ENCODE peak calls at places on chromosomes 3 and 15, in seven cellular contexts. One of them, this sample, is unnamed.
A peak's percentile ranks its signal among the peaks of the same experiment; 100 is the strongest.

GRCh38 chr3:88000853-88001252 is 58.0 kb downstream of the CGGBP1 start:
- DNase-seq in body of pancreas: no peak
- DNase-seq in HCT116: no peak
- DNase-seq in adrenal gland: no peak
- DNase-seq in neural crest cell: peak; percentile 12
- DNase-seq in GM12865: no peak
- DNase-seq in endothelial cell: peak; percentile 22
- DNase-seq in this sample: no peak

GRCh38 chr3:145721273-145721805 is 439.6 kb downstream of the PLOD2 start:
- DNase-seq in body of pancreas: no peak
- DNase-seq in HCT116: no peak
- DNase-seq in adrenal gland: no peak
- DNase-seq in neural crest cell: no peak
- DNase-seq in GM12865: no peak
- DNase-seq in endothelial cell: no peak
- DNase-seq in this sample: no peak

GRCh38 chr3:76065975-76066374 is 280.6 kb upstream of the ZNF717 start:
- DNase-seq in body of pancreas: no peak
- DNase-seq in HCT116: no peak
- DNase-seq in adrenal gland: no peak
- DNase-seq in neural crest cell: no peak
- DNase-seq in GM12865: no peak
- DNase-seq in endothelial cell: no peak
- DNase-seq in this sample: peak; percentile 18

GRCh38 chr3:18264331-18264730 is 160.8 kb downstream of the SATB1 start:
- DNase-seq in body of pancreas: no peak
- DNase-seq in HCT116: no peak
- DNase-seq in adrenal gland: no peak
- DNase-seq in neural crest cell: no peak
- DNase-seq in GM12865: no peak
- DNase-seq in endothelial cell: no peak
- DNase-seq in this sample: no peak

GRCh38 chr15:75065467-75065850 is 42.1 kb downstream of the PPCDC start:
- DNase-seq in body of pancreas: no peak
- DNase-seq in HCT116: no peak
- DNase-seq in adrenal gland: peak; percentile 16
- DNase-seq in neural crest cell: no peak
- DNase-seq in GM12865: no peak
- DNase-seq in endothelial cell: no peak
- DNase-seq in this sample: no peak

GRCh38 chr15:33454996-33455395 is 144.2 kb downstream of the RYR3 start:
- DNase-seq in body of pancreas: no peak
- DNase-seq in HCT116: no peak
- DNase-seq in adrenal gland: no peak
- DNase-seq in neural crest cell: no peak
- DNase-seq in GM12865: no peak
- DNase-seq in endothelial cell: no peak
- DNase-seq in this sample: no peak

GRCh38 chr3:141275032-141275422 is 43.4 kb downstream of the PXYLP1 start:
- DNase-seq in body of pancreas: no peak
- DNase-seq in HCT116: no peak
- DNase-seq in adrenal gland: no peak
- DNase-seq in neural crest cell: no peak
- DNase-seq in GM12865: peak; percentile 26
- DNase-seq in endothelial cell: no peak
- DNase-seq in this sample: peak; percentile 15

GRCh38 chr15:62888628-62889027 is 153.9 kb upstream of the TPM1 start:
- DNase-seq in body of pancreas: no peak
- DNase-seq in HCT116: no peak
- DNase-seq in adrenal gland: no peak
- DNase-seq in neural crest cell: no peak
- DNase-seq in GM12865: no peak
- DNase-seq in endothelial cell: no peak
- DNase-seq in this sample: no peak

GRCh38 chr3:126512916-126513650 is 4.5 kb downstream of the UROC1 start:
- DNase-seq in body of pancreas: no peak
- DNase-seq in HCT116: no peak
- DNase-seq in adrenal gland: no peak
- DNase-seq in neural crest cell: no peak
- DNase-seq in GM12865: no peak
- DNase-seq in endothelial cell: no peak
- DNase-seq in this sample: no peak

GRCh38 chr15:89361451-89362202 is 27.0 kb upstream of the POLG start:
- DNase-seq in body of pancreas: peak; percentile 73
- DNase-seq in HCT116: no peak
- DNase-seq in adrenal gland: peak; percentile 74
- DNase-seq in neural crest cell: peak; percentile 80
- DNase-seq in GM12865: peak; percentile 43
- DNase-seq in endothelial cell: peak; percentile 89
- DNase-seq in this sample: peak; percentile 88

GRCh38 chr15:50256188-50257041 is 9.1 kb downstream of the HDC start:
- DNase-seq in body of pancreas: no peak
- DNase-seq in HCT116: peak; percentile 18
- DNase-seq in adrenal gland: no peak
- DNase-seq in neural crest cell: no peak
- DNase-seq in GM12865: no peak
- DNase-seq in endothelial cell: no peak
- DNase-seq in this sample: no peak

GRCh38 chr3:69305011-69305410 is 80.9 kb downstream of the FRMD4B start:
- DNase-seq in body of pancreas: no peak
- DNase-seq in HCT116: no peak
- DNase-seq in adrenal gland: no peak
- DNase-seq in neural crest cell: no peak
- DNase-seq in GM12865: peak; percentile 39
- DNase-seq in endothelial cell: no peak
- DNase-seq in this sample: peak; percentile 8

GRCh38 chr3:4334548-4334947 is 31.4 kb downstream of the SETMAR start:
- DNase-seq in body of pancreas: no peak
- DNase-seq in HCT116: no peak
- DNase-seq in adrenal gland: no peak
- DNase-seq in neural crest cell: no peak
- DNase-seq in GM12865: no peak
- DNase-seq in endothelial cell: no peak
- DNase-seq in this sample: no peak
- TF ChIP-seq CTCF in body of pancreas: no peak
- TF ChIP-seq CTCF in HCT116: peak; percentile 9
- TF ChIP-seq CTCF in adrenal gland: no peak
- TF ChIP-seq CTCF in neural crest cell: no peak
- TF ChIP-seq CTCF in GM12865: peak; percentile 6
- TF ChIP-seq CTCF in endothelial cell: peak; percentile 20
- TF ChIP-seq CTCF in this sample: no peak

DNA sequence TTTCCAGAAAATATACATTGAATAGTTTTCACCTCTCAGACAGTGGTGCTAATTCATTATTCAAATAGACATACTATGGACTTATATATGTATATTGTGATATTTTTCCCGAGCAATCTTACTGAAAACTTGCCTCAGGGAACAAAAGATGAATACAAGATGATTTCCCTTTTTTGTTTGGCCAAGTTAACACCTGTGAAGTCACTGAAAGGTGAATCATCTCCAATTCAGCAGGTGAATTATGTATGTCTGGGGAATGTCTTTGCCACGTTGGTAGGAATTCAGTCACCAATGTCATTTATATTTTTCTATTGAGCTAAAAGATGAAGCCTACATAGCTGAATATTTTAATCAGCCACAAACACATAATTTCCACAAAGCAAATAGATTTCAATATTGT is 88.2 kb downstream of the GPR156 start:
- DNase-seq in body of pancreas: no peak
- DNase-seq in HCT116: no peak
- DNase-seq in adrenal gland: no peak
- DNase-seq in neural crest cell: no peak
- DNase-seq in GM12865: no peak
- DNase-seq in endothelial cell: no peak
- DNase-seq in this sample: peak; percentile 36
- TF ChIP-seq CTCF in body of pancreas: no peak
- TF ChIP-seq CTCF in HCT116: no peak
- TF ChIP-seq CTCF in adrenal gland: no peak
- TF ChIP-seq CTCF in neural crest cell: no peak
- TF ChIP-seq CTCF in GM12865: no peak
- TF ChIP-seq CTCF in endothelial cell: no peak
- TF ChIP-seq CTCF in this sample: no peak

GRCh38 chr15:38854506-38854905 is 289.9 kb upstream of the RASGRP1 start:
- DNase-seq in body of pancreas: no peak
- DNase-seq in HCT116: no peak
- DNase-seq in adrenal gland: no peak
- DNase-seq in neural crest cell: no peak
- DNase-seq in GM12865: no peak
- DNase-seq in endothelial cell: no peak
- DNase-seq in this sample: no peak

GRCh38 chr15:38859574-38859973 is 295.0 kb upstream of the RASGRP1 start:
- DNase-seq in body of pancreas: no peak
- DNase-seq in HCT116: no peak
- DNase-seq in adrenal gland: no peak
- DNase-seq in neural crest cell: no peak
- DNase-seq in GM12865: no peak
- DNase-seq in endothelial cell: no peak
- DNase-seq in this sample: no peak

GRCh38 chr15:38857814-38858213 is 293.2 kb upstream of the RASGRP1 start:
- DNase-seq in body of pancreas: no peak
- DNase-seq in HCT116: no peak
- DNase-seq in adrenal gland: no peak
- DNase-seq in neural crest cell: no peak
- DNase-seq in GM12865: no peak
- DNase-seq in endothelial cell: no peak
- DNase-seq in this sample: no peak

DNA sequence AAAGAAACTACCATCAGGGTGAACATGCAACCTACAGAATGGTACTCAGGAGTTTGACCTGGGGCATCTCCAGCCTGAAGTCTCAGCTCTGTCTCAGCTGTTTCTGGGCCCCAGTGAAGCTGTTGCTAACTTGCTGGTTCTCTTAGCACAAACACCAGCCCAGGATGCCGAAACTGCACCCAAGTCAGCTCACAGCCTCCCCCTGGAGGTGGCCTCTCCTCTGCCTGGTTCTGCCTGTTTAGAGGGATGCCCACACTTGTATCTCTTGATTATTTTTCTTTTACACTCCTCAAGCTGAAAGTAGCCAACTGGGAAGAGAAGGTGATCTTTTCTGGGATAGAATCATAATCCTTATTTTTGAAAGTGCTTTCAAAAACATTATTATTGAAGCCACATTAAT is 289.0 kb upstream of the RASGRP1 start:
- DNase-seq in body of pancreas: no peak
- DNase-seq in HCT116: peak; percentile 24
- DNase-seq in adrenal gland: no peak
- DNase-seq in neural crest cell: peak; percentile 2
- DNase-seq in GM12865: peak; percentile 61
- DNase-seq in endothelial cell: peak; percentile 55
- DNase-seq in this sample: peak; percentile 12
- TF ChIP-seq CTCF in body of pancreas: no peak
- TF ChIP-seq CTCF in HCT116: peak; percentile 57
- TF ChIP-seq CTCF in adrenal gland: no peak
- TF ChIP-seq CTCF in neural crest cell: peak; percentile 46
- TF ChIP-seq CTCF in GM12865: peak; percentile 63
- TF ChIP-seq CTCF in endothelial cell: no peak
- TF ChIP-seq CTCF in this sample: peak; percentile 5

GRCh38 chr15:67080900-67081431 is 15.6 kb downstream of the SMAD3 start:
- DNase-seq in body of pancreas: no peak
- DNase-seq in HCT116: no peak
- DNase-seq in adrenal gland: no peak
- DNase-seq in neural crest cell: no peak
- DNase-seq in GM12865: peak; percentile 97
- DNase-seq in endothelial cell: no peak
- DNase-seq in this sample: no peak
- TF ChIP-seq CTCF in body of pancreas: no peak
- TF ChIP-seq CTCF in HCT116: peak; percentile 19
- TF ChIP-seq CTCF in adrenal gland: no peak
- TF ChIP-seq CTCF in neural crest cell: no peak
- TF ChIP-seq CTCF in GM12865: peak; percentile 41
- TF ChIP-seq CTCF in endothelial cell: no peak
- TF ChIP-seq CTCF in this sample: no peak

This sample was measured in RWPE1.